ENCODE peak calls at places on chromosomes 16 and 17, in seven cellular contexts. One of them, this sample, is unnamed.

GRCh38 chr17:31495049-31495885 is 103.8 kb downstream of the RAB11FIP4 start:
- DNase-seq in HEK293T: no peak
- DNase-seq in posterior cingulate gyrus: no peak
- DNase-seq in dorsolateral prefrontal cortex: no peak
- DNase-seq in tibial artery: no peak
- DNase-seq in NCI-H1417 treated with DMSO at 0.1 percent for 48 hours: no peak
- DNase-seq in bronchial epithelial cell: peak
- DNase-seq in this sample: no peak

GRCh38 chr16:14682121-14682520 is 12.0 kb downstream of the PLA2G10 start:
- DNase-seq in HEK293T: no peak
- DNase-seq in posterior cingulate gyrus: no peak
- DNase-seq in dorsolateral prefrontal cortex: no peak
- DNase-seq in tibial artery: no peak
- DNase-seq in NCI-H1417 treated with DMSO at 0.1 percent for 48 hours: no peak
- DNase-seq in bronchial epithelial cell: no peak
- DNase-seq in this sample: no peak

GRCh38 chr17:76538281-76538931 is 897 bp upstream of the CYGB start:
- DNase-seq in HEK293T: no peak
- DNase-seq in posterior cingulate gyrus: no peak
- DNase-seq in dorsolateral prefrontal cortex: no peak
- DNase-seq in tibial artery: peak
- DNase-seq in NCI-H1417 treated with DMSO at 0.1 percent for 48 hours: no peak
- DNase-seq in bronchial epithelial cell: no peak
- DNase-seq in this sample: no peak

GRCh38 chr17:13420294-13421277 is 181.1 kb downstream of the HS3ST3A1 start:
- DNase-seq in HEK293T: no peak
- DNase-seq in posterior cingulate gyrus: no peak
- DNase-seq in dorsolateral prefrontal cortex: no peak
- DNase-seq in tibial artery: no peak
- DNase-seq in NCI-H1417 treated with DMSO at 0.1 percent for 48 hours: no peak
- DNase-seq in bronchial epithelial cell: peak
- DNase-seq in this sample: no peak

GRCh38 chr17:9052921-9053320 is 31.6 kb downstream of the NTN1 start:
- DNase-seq in HEK293T: no peak
- DNase-seq in posterior cingulate gyrus: no peak
- DNase-seq in dorsolateral prefrontal cortex: no peak
- DNase-seq in tibial artery: no peak
- DNase-seq in NCI-H1417 treated with DMSO at 0.1 percent for 48 hours: no peak
- DNase-seq in bronchial epithelial cell: no peak
- DNase-seq in this sample: no peak

GRCh38 chr17:17205368-17206148 is 575 bp downstream of the PLD6 start:
- DNase-seq in HEK293T: peak
- DNase-seq in posterior cingulate gyrus: peak
- DNase-seq in dorsolateral prefrontal cortex: peak
- DNase-seq in tibial artery: peak
- DNase-seq in NCI-H1417 treated with DMSO at 0.1 percent for 48 hours: no peak
- DNase-seq in bronchial epithelial cell: peak
- DNase-seq in this sample: no peak

GRCh38 chr17:66468241-66469087 is 166.1 kb downstream of the PRKCA start:
- DNase-seq in HEK293T: no peak
- DNase-seq in posterior cingulate gyrus: peak
- DNase-seq in dorsolateral prefrontal cortex: no peak
- DNase-seq in tibial artery: no peak
- DNase-seq in NCI-H1417 treated with DMSO at 0.1 percent for 48 hours: no peak
- DNase-seq in bronchial epithelial cell: peak
- DNase-seq in this sample: no peak

GRCh38 chr17:29615492-29616299 is 7.0 kb downstream of the CORO6 start:
- DNase-seq in HEK293T: no peak
- DNase-seq in posterior cingulate gyrus: peak
- DNase-seq in dorsolateral prefrontal cortex: peak
- DNase-seq in tibial artery: peak
- DNase-seq in NCI-H1417 treated with DMSO at 0.1 percent for 48 hours: no peak
- DNase-seq in bronchial epithelial cell: peak
- DNase-seq in this sample: peak

GRCh38 chr17:1532836-1533602 is 16.6 kb upstream of the INPP5K start:
- DNase-seq in HEK293T: peak
- DNase-seq in posterior cingulate gyrus: peak
- DNase-seq in dorsolateral prefrontal cortex: no peak
- DNase-seq in tibial artery: no peak
- DNase-seq in NCI-H1417 treated with DMSO at 0.1 percent for 48 hours: no peak
- DNase-seq in bronchial epithelial cell: no peak
- DNase-seq in this sample: no peak

GRCh38 chr17:37741334-37742113 is 3.3 kb downstream of the HNF1B start:
- DNase-seq in HEK293T: no peak
- DNase-seq in posterior cingulate gyrus: no peak
- DNase-seq in dorsolateral prefrontal cortex: no peak
- DNase-seq in tibial artery: no peak
- DNase-seq in NCI-H1417 treated with DMSO at 0.1 percent for 48 hours: no peak
- DNase-seq in bronchial epithelial cell: no peak
- DNase-seq in this sample: no peak

GRCh38 chr16:10862432-10862831 is 14.6 kb upstream of the CIITA start:
- DNase-seq in HEK293T: no peak
- DNase-seq in posterior cingulate gyrus: peak
- DNase-seq in dorsolateral prefrontal cortex: no peak
- DNase-seq in tibial artery: peak
- DNase-seq in NCI-H1417 treated with DMSO at 0.1 percent for 48 hours: no peak
- DNase-seq in bronchial epithelial cell: peak
- DNase-seq in this sample: no peak

GRCh38 chr17:83173180-83173996 is 94.0 kb downstream of the METRNL start:
- DNase-seq in HEK293T: no peak
- DNase-seq in posterior cingulate gyrus: no peak
- DNase-seq in dorsolateral prefrontal cortex: no peak
- DNase-seq in tibial artery: no peak
- DNase-seq in NCI-H1417 treated with DMSO at 0.1 percent for 48 hours: no peak
- DNase-seq in bronchial epithelial cell: no peak
- DNase-seq in this sample: no peak

GRCh38 chr17:18031955-18032354 is 7.0 kb downstream of the ATPAF2 start:
- DNase-seq in HEK293T: no peak
- DNase-seq in posterior cingulate gyrus: no peak
- DNase-seq in dorsolateral prefrontal cortex: no peak
- DNase-seq in tibial artery: peak
- DNase-seq in NCI-H1417 treated with DMSO at 0.1 percent for 48 hours: no peak
- DNase-seq in bronchial epithelial cell: peak
- DNase-seq in this sample: no peak

GRCh38 chr16:79599837-79600635 is 501 bp downstream of the MAF start:
- DNase-seq in HEK293T: no peak
- DNase-seq in posterior cingulate gyrus: peak
- DNase-seq in dorsolateral prefrontal cortex: peak
- DNase-seq in tibial artery: peak
- DNase-seq in NCI-H1417 treated with DMSO at 0.1 percent for 48 hours: no peak
- DNase-seq in bronchial epithelial cell: no peak
- DNase-seq in this sample: peak

GRCh38 chr16:2501938-2502900 is 11.5 kb upstream of the ATP6V0C start:
- DNase-seq in HEK293T: no peak
- DNase-seq in posterior cingulate gyrus: no peak
- DNase-seq in dorsolateral prefrontal cortex: no peak
- DNase-seq in tibial artery: no peak
- DNase-seq in NCI-H1417 treated with DMSO at 0.1 percent for 48 hours: no peak
- DNase-seq in bronchial epithelial cell: no peak
- DNase-seq in this sample: no peak

GRCh38 chr17:20184977-20185619 is 175.9 kb downstream of the SPECC1 start:
- DNase-seq in HEK293T: no peak
- DNase-seq in posterior cingulate gyrus: no peak
- DNase-seq in dorsolateral prefrontal cortex: no peak
- DNase-seq in tibial artery: no peak
- DNase-seq in NCI-H1417 treated with DMSO at 0.1 percent for 48 hours: no peak
- DNase-seq in bronchial epithelial cell: no peak
- DNase-seq in this sample: no peak

This sample was measured in frontal cortex.